ENCODE peak calls at places on chromosome 6, in seven cellular contexts. W is HCT116, H is hepatocyte, P is GM23338, V is PC-3, J is SK-N-SH, Q is GM23248. F is an unnamed sample.

GRCh38 chr6:12174878-12175277 is 115.3 kb upstream of the EDN1 start:
- DNase-seq in W (no peak), H (no peak), P (no peak), V (peak; percentile 68), J (no peak), Q (peak; percentile 58), F (no peak)

GRCh38 chr6:152575621-152576150 is 61.5 kb downstream of the SYNE1 start:
- DNase-seq in W (no peak), H (no peak), P (peak; percentile 21), V (no peak), J (no peak), Q (peak; percentile 72), F (no peak)

GRCh38 chr6:52962701-52963100 is 32.4 kb downstream of the GSTA4 start:
- DNase-seq in W (no peak), H (no peak), P (no peak), V (no peak), J (no peak), Q (no peak), F (no peak)

GRCh38 chr6:116351101-116351500 is 19.6 kb upstream of the DSE start:
- DNase-seq in W (no peak), H (no peak), P (no peak), V (no peak), J (no peak), Q (no peak), F (no peak)

GRCh38 chr6:26197736-26198625 is 110.8 kb downstream of the HFE start:
- DNase-seq in W (peak; percentile 35), H (peak; percentile 49), P (peak; percentile 51), V (peak; percentile 47), J (no peak), Q (peak; percentile 49), F (peak; percentile 84)

GRCh38 chr6:57216235-57217101 is 5.6 kb downstream of the RAB23 start:
- DNase-seq in W (no peak), H (no peak), P (no peak), V (peak; percentile 9), J (no peak), Q (peak; percentile 51), F (no peak)

GRCh38 chr6:104784884-104785283 is 74.8 kb downstream of the HACE1 start:
- DNase-seq in W (no peak), H (no peak), P (no peak), V (no peak), J (peak; percentile 67), Q (peak; percentile 38), F (no peak)

GRCh38 chr6:138550346-138550767 is 51.1 kb upstream of the NHSL1 start:
- DNase-seq in W (no peak), H (no peak), P (no peak), V (no peak), J (no peak), Q (peak; percentile 32), F (no peak)

GRCh38 chr6:94736231-94736630 is 841.1 kb upstream of the MANEA start:
- DNase-seq in W (no peak), H (no peak), P (no peak), V (no peak), J (no peak), Q (no peak), F (no peak)

GRCh38 chr6:88780714-88781389 is 182.6 kb downstream of the RNGTT start:
- DNase-seq in W (peak; percentile 28), H (peak; percentile 78), P (peak; percentile 88), V (peak; percentile 64), J (peak; percentile 31), Q (peak; percentile 76), F (peak; percentile 89)

GRCh38 chr6:50780382-50780781 is 38.3 kb upstream of the TFAP2B start:
- DNase-seq in W (no peak), H (no peak), P (no peak), V (no peak), J (no peak), Q (no peak), F (no peak)

GRCh38 chr6:17601389-17601703 is 1.2 kb downstream of the FAM8A1 start:
- DNase-seq in W (no peak), H (no peak), P (no peak), V (peak; percentile 11), J (peak; percentile 18), Q (no peak), F (no peak)

GRCh38 chr6:2791124-2792050 is 26.2 kb downstream of the WRNIP1 start:
- DNase-seq in W (peak; percentile 75), H (peak; percentile 86), P (peak; percentile 87), V (peak; percentile 93), J (peak; percentile 77), Q (peak; percentile 93), F (peak; percentile 75)

GRCh38 chr6:3131695-3132094 is 13.2 kb downstream of the BPHL start:
- DNase-seq in W (no peak), H (no peak), P (no peak), V (no peak), J (no peak), Q (no peak), F (no peak)

GRCh38 chr6:126143650-126144260 is 157.4 kb downstream of the TRMT11 start:
- DNase-seq in W (no peak), H (no peak), P (no peak), V (no peak), J (no peak), Q (no peak), F (no peak)

GRCh38 chr6:130033999-130034814 is 15.8 kb downstream of the L3MBTL3 start:
- DNase-seq in W (peak; percentile 79), H (peak; percentile 54), P (no peak), V (peak; percentile 59), J (no peak), Q (peak; percentile 83), F (no peak)

GRCh38 chr6:13159295-13159694 is 169.0 kb downstream of the TBC1D7 start:
- DNase-seq in W (no peak), H (no peak), P (no peak), V (no peak), J (no peak), Q (no peak), F (no peak)

GRCh38 chr6:141467041-141467440 is 665.7 kb upstream of the GJE1 start:
- DNase-seq in W (no peak), H (no peak), P (peak; percentile 11), V (no peak), J (no peak), Q (no peak), F (no peak)

GRCh38 chr6:116465246-116465645 is 4.1 kb downstream of the CALHM6 start:
- DNase-seq in W (no peak), H (no peak), P (no peak), V (no peak), J (no peak), Q (no peak), F (peak; percentile 5)

GRCh38 chr6:81734500-81735140 is 17.9 kb downstream of the TENT5A start:
- DNase-seq in W (no peak), H (no peak), P (no peak), V (peak; percentile 33), J (no peak), Q (no peak), F (no peak)
- H3K4me2 ChIP-seq in W (no peak overlapping the region), H (no peak overlapping the region), P (no peak overlapping the region), V (no peak overlapping the region), J (no peak overlapping the region), Q (no peak overlapping the region), F (no peak overlapping the region)

GRCh38 chr6:114377881-114378280 is 35.1 kb upstream of the HS3ST5 start:
- DNase-seq in W (no peak), H (no peak), P (no peak), V (peak; percentile 50), J (no peak), Q (no peak), F (no peak)

GRCh38 chr6:114375803-114376202 is 33.0 kb upstream of the HS3ST5 start:
- DNase-seq in W (no peak), H (no peak), P (no peak), V (no peak), J (no peak), Q (no peak), F (no peak)

GRCh38 chr6:114382401-114382800 is 39.6 kb upstream of the HS3ST5 start:
- DNase-seq in W (no peak), H (no peak), P (no peak), V (no peak), J (no peak), Q (no peak), F (no peak)

GRCh38 chr6:114376611-114377206 is 33.9 kb upstream of the HS3ST5 start:
- DNase-seq in W (no peak), H (no peak), P (peak; percentile 53), V (peak; percentile 56), J (no peak), Q (no peak), F (no peak)
- TF ChIP-seq EZH2phosphoT487 in W (no peak), H (no peak), P (no peak), V (no peak), J (no peak), Q (no peak), F (no peak)

GRCh38 chr6:166559211-166559610 is 27.3 kb downstream of the RAMACL start:
- DNase-seq in W (no peak), H (no peak), P (no peak), V (no peak), J (no peak), Q (peak; percentile 45), F (no peak)

GRCh38 chr6:166558156-166559025 is 28.1 kb downstream of the RAMACL start:
- DNase-seq in W (no peak), H (no peak), P (no peak), V (peak; percentile 10), J (no peak), Q (no peak), F (no peak)

GRCh38 chr6:166555066-166555465 is 31.4 kb downstream of the RAMACL start:
- DNase-seq in W (no peak), H (no peak), P (no peak), V (no peak), J (no peak), Q (no peak), F (no peak)

GRCh38 chr6:166556336-166556735 is 30.1 kb downstream of the RAMACL start:
- DNase-seq in W (no peak), H (no peak), P (no peak), V (no peak), J (no peak), Q (peak; percentile 60), F (no peak)

DNA sequence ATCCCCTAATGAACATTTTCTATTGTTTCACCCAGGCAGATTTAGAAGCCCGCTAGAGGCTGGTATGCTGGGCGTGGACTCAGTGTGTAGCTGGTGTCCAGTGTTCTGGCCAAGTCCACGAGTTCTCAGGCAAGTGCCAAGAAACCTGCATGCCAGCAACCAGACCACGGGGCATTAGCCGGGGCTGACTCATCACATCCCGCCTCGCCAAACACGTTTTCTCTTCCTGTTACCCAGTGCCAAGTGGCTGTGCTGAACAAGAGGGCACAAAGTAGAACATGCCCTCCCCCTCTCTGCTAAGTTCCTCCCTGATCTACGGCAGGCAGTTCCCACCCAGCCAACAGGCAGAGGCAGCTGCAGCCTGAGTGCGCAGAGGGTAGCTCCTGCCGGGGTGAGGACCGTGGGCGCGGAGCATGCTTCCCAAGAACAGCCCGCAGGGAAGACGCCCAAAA is 29.6 kb downstream of the RAMACL start:
- DNase-seq in W (peak; percentile 86), H (no peak), P (peak; percentile 48), V (peak; percentile 96), J (no peak), Q (peak; percentile 97), F (no peak)
- H3K4me2 ChIP-seq in W (peak overlapping the region; percentile 87), H (no peak overlapping the region), P (no peak overlapping the region), V (peak overlapping the region; percentile 82), J (peak overlapping the region; percentile 55), Q (peak overlapping the region; percentile 46), F (no peak overlapping the region)

DNA sequence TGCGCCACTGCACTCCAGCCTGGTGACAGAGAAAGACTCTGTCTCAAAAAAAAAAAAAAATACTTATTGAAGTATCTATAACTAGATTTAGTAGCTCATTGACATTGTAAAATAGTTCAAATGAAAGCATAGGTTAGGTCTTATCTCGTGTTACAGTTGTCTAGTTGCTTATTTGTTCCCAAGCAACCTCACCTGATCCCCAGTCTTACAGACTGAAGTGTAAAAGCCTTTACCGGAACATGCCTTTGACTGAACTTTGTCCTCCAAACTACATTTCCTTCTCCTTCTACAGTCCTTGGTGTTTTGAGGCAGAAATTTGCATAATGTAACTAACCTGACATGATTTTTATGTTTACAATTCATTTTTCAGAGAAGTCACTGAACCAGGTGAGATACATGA is 61.0 kb downstream of the PKIB start:
- DNase-seq in W (no peak), H (peak; percentile 58), P (no peak), V (no peak), J (no peak), Q (no peak), F (no peak)
- TF ChIP-seq EZH2phosphoT487 in W (no peak), H (no peak), P (no peak), V (no peak), J (no peak), Q (no peak), F (no peak)